ENCODE peak calls at places on chromosomes 7 and 10, in four cellular contexts. Y is fibroblast of pulmonary artery, L is BE2C, N is fibroblast of villous mesenchyme. K is an unnamed sample.

GRCh38 chr10:49534670-49535381 is 4.1 kb downstream of the ERCC6 start:
- DNase-seq in N (peak; percentile 53), Y (peak; percentile 74), L (no peak), K (peak; percentile 80)

GRCh38 chr10:52525761-52526160 is 211.7 kb downstream of the DKK1 start:
- DNase-seq in L (no peak), Y (peak; percentile 36), N (peak; percentile 55), K (peak; percentile 56)

GRCh38 chr7:14184292-14184864 is 194.9 kb upstream of the ETV1 start:
- DNase-seq in Y (no peak), L (no peak), N (no peak), K (no peak)

GRCh38 chr10:30782543-30783461 is 153.2 kb upstream of the LYZL2 start:
- DNase-seq in L (no peak), Y (peak; percentile 35), N (peak; percentile 83), K (peak; percentile 88)

GRCh38 chr10:124351481-124352220 is 67.1 kb downstream of the OAT start:
- DNase-seq in N (no peak), L (no peak), Y (no peak), K (no peak)

GRCh38 chr7:154096-154835 is 38.1 kb upstream of the FAM20C start:
- DNase-seq in Y (no peak), L (no peak), N (no peak), K (no peak)

GRCh38 chr10:22334414-22335203 is 10.7 kb upstream of the SPAG6 start:
- DNase-seq in Y (no peak), N (no peak), L (no peak), K (no peak)

GRCh38 chr7:36820527-36821170 is 96.4 kb upstream of the AOAH start:
- DNase-seq in L (no peak), Y (peak; percentile 79), N (peak; percentile 69), K (peak; percentile 38)

GRCh38 chr7:106817098-106817497 is 48.0 kb upstream of the PIK3CG start:
- DNase-seq in Y (no peak), L (no peak), N (no peak), K (no peak)

GRCh38 chr10:31886885-31887284 is 41.7 kb downstream of the ARHGAP12 start:
- DNase-seq in Y (no peak), L (no peak), N (peak; percentile 28), K (no peak)

GRCh38 chr10:97687785-97688781 is 1.0 kb upstream of the AVPI1 start:
- DNase-seq in L (no peak), N (peak; percentile 94), Y (peak; percentile 62), K (peak; percentile 90)

GRCh38 chr10:22712959-22713852 is 1.2 kb downstream of the PIP4K2A start:
- DNase-seq in Y (peak; percentile 24), N (peak; percentile 39), L (peak; percentile 28), K (peak; percentile 42)

DNA sequence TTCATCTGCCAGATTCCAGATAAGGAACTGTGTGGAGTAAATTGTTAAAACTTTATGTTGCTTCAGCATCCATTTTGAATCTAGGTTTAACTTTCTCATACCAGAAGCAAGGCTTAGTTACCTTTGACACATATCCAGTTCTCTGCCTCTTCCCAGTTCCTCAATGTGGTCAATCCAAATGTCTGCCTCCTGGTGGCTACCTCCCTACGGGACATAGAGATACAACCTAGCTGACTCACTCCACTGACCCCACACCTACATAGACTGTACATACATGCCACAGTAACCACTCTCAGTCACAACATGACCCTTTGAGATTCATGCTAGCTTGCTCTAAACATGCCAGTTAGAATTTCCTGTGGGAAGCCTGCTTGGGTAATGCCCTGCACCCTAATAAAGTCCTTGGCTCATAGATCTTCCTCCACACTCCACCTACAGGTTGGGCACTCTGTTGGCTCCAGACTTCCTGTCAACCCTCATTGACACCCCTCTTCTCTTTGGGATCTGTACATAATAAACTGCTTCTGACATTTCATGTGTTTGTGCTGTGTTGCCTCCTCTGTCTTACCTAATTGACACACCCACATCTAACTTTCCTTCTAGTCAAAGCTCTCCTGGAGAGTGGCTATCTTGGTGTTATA is 278.1 kb downstream of the HTR7 start:
- DNase-seq in Y (peak; percentile 54), L (no peak), N (peak; percentile 45), K (peak; percentile 62)
- TF ChIP-seq CTCF in Y (peak; percentile 42), L (no peak), N (peak; percentile 28), K (peak; percentile 29)

GRCh38 chr7:51328351-51328801 is 11.8 kb upstream of the COBL start:
- DNase-seq in Y (no peak), N (no peak), L (no peak), K (no peak)
- H3K4me3 ChIP-seq in Y (no peak overlapping the region), N (no peak overlapping the region), L (no peak overlapping the region), K (no peak overlapping the region)

DNA sequence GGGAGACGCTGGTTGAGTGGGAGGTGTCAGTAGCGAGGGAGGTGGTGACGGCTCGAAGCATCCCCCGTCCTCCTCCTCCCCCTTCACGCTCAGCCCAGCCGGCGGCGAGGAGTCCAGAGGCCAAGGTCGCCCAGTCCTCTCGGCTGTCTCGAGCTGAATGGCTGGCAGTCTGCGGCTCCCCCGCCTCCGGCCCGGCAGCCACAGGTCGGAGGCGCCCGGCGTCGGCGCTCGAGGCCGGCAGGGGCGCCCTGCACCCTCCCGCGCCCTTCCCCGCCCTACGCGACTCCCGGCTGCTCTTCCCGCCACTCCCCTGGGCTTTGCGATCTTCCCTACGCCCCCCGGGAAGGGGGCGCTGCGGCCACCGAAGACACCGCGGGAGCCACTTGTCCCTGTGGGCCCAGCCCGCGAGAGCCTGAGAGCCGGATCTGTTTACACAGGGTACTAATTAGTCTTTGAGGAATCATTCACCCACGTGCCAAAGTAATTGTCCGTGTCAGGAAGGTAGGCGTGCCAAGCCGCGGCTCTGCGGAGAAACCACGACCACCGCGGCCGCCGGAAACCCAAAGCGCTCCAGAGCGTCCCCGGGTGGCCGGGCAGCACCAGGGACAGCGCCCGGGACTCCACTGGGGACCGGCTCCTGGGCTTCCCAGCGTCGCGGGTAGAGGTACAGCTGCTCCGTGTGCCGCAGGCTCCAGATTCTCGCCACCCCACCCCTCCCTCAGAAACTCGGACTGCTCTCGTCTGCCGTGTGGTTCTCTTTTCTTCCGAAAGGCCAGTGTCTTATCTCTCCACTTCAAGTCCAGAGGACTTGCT is at the start of gene NXPH1:
- DNase-seq in N (no peak), L (peak; percentile 80), Y (no peak), K (no peak)
- TF ChIP-seq CTCF in N (no peak), L (peak; percentile 32), Y (no peak), K (no peak)

GRCh38 chr7:27245124-27245797 is 2.7 kb downstream of the EVX1 start:
- DNase-seq in N (no peak), Y (no peak), L (no peak), K (no peak)

GRCh38 chr7:27242580-27243339 is at the start of gene EVX1:
- DNase-seq in N (peak; percentile 17), Y (no peak), L (no peak), K (peak; percentile 21)

GRCh38 chr7:27244488-27245123 is 2.0 kb downstream of the EVX1 start:
- DNase-seq in Y (no peak), L (no peak), N (no peak), K (no peak)

GRCh38 chr7:27242046-27242579 is 489 bp upstream of the EVX1 start:
- DNase-seq in L (no peak), N (no peak), Y (no peak), K (no peak)

DNA sequence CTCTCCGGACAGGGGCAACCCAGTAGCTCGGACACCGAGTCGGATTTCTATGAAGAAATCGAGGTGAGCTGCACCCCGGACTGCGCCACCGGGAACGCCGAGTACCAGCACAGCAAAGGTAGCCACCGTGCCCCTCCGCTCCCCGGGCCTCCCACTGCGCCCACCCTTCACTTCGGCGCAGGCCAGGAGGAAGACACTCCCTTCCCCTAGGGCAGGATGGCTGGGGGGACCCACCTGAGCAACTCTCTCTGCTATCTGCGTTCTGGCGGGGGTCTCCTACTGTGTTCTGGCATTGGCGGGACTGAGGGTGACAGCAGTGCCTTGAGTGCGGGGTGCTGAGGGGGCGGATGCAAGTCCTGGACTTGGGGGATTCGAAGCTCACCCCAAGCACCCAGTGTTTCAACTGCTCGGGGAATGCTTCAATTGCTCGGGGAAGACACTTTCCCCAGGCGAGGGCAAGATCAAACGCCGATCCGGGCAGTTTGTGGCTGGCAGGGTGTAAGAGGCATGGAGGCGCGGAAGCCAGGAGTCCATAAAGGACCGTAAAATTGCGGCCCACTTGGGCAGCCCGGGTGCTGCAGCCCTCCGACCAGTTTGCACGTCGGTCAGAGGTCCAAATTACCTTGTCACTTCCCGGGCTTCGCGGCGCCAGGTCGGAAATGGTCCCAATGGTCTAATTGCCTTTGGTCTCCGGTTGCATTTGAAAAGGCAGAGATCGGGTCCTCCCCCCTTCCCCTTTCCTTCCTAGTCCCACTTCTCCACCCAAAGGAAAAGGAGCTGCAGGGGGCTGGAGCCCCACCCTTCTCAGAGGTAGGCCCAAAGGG is 950 bp downstream of the EVX1 start:
- DNase-seq in L (no peak), N (no peak), Y (no peak), K (no peak)
- H3K4me3 ChIP-seq in L (no peak overlapping the region), N (no peak overlapping the region), Y (no peak overlapping the region), K (no peak overlapping the region)

DNA sequence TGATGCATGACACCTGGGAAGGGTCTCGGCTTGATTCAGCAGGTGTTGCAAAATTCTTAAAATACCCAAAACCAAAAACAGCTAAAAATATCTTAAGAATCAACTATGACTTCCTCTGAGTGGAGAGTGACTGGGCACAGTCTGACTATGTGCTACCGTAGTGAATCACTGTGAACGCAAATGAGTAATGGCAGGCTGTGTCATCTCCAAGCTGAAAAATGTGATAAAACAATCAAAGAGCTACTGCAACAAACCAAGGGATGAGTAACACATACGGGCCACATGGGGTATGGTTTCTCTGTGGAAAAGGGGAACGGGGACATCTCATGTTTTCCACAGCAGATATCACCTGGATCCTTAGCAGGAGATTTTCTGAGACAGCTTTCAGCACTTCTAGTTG is 127.5 kb downstream of the ABCA13 start:
- DNase-seq in L (no peak), Y (peak; percentile 18), N (peak; percentile 16), K (peak; percentile 87)
- TF ChIP-seq CTCF in L (no peak), Y (no peak), N (no peak), K (no peak)

DNA sequence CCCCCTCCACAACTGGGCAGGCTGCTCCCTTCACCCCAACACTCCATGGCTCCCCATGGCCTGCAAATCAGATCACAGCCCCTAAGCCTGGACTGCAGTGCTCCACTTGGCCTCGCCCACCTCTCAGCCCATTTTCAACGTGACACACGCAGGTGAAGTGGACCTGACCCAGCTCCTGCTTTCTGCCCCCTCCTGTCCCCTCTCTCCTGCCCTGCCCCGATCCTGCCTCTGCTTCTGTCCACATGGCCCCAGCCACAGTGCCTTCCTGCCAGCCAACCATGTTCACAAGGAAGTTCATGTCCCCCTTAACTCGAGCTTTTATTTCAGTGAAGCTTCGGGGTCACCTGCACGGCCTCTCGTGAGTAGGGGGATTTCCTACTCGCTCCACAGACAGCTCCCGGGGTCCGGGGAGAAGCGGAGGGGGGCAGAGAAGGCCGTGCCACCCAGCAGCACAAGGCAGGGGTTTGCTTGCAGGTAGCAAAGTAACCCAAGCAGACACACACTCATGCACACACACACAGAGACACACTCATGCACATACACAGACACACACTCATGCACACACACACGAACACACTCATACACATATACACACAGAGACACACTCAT is 537.5 kb downstream of the DNAJB6 start:
- DNase-seq in L (no peak), Y (no peak), N (no peak), K (no peak)
- H3K4me3 ChIP-seq in L (no peak overlapping the region), Y (no peak overlapping the region), N (no peak overlapping the region), K (no peak overlapping the region)

GRCh38 chr10:42755028-42755451 is 27.6 kb upstream of the BMS1 start:
- DNase-seq in Y (no peak), L (no peak), N (no peak), K (no peak)
- TF ChIP-seq CTCF in Y (no peak), L (no peak), N (no peak), K (no peak)

K was measured in fibroblast of mammary gland.